ENCODE peak calls at places on chromosome 13, in seven cellular contexts. N, O, Z, G, P, C and L are unnamed samples.

GRCh38 chr13:24671367-24672117 is 8.7 kb upstream of the ATP12A start:
- DNase-seq in N (peak), O (no peak), Z (peak), G (peak), P (peak), C (peak), L (peak)

GRCh38 chr13:54232700-54233099 is 1204.1 kb downstream of the OLFM4 start:
- DNase-seq in N (no peak), O (no peak), Z (no peak), G (no peak), P (no peak), C (no peak), L (no peak)

GRCh38 chr13:75636339-75637095 is 387 bp downstream of the LMO7 start:
- DNase-seq in N (peak), O (peak), Z (peak), G (peak), P (no peak), C (peak), L (peak)

GRCh38 chr13:66996503-66996902 is 233.6 kb downstream of the PCDH9 start:
- DNase-seq in N (peak), O (no peak), Z (no peak), G (no peak), P (no peak), C (no peak), L (no peak)

GRCh38 chr13:42821437-42821836 is 40.1 kb downstream of the FAM216B start:
- DNase-seq in N (peak), O (no peak), Z (peak), G (no peak), P (peak), C (no peak), L (no peak)

GRCh38 chr13:86559915-86560314 is 760.7 kb upstream of the SLITRK6 start:
- DNase-seq in N (no peak), O (no peak), Z (no peak), G (no peak), P (no peak), C (no peak), L (no peak)

GRCh38 chr13:53131361-53131760 is 102.7 kb downstream of the OLFM4 start:
- DNase-seq in N (no peak), O (no peak), Z (no peak), G (no peak), P (no peak), C (no peak), L (no peak)

GRCh38 chr13:106597190-106597589 is 29.3 kb upstream of the ARGLU1 start:
- DNase-seq in N (no peak), O (peak), Z (peak), G (no peak), P (no peak), C (no peak), L (no peak)

GRCh38 chr13:102710261-102710679 is 15.4 kb upstream of the METTL21C start:
- DNase-seq in N (peak), O (no peak), Z (no peak), G (no peak), P (peak), C (no peak), L (no peak)

GRCh38 chr13:110306960-110307696 is at the start of the genes COL4A1 and COL4A2:
- DNase-seq in N (peak), O (peak), Z (peak), G (peak), P (no peak), C (no peak), L (no peak)

GRCh38 chr13:34810996-34811395 is 131.1 kb upstream of the NBEA start:
- DNase-seq in N (no peak), O (no peak), Z (no peak), G (no peak), P (no peak), C (no peak), L (no peak)
- TF ChIP-seq CTCF in N (no peak), O (no peak), Z (no peak), G (no peak), P (no peak), C (no peak), L (no peak)

GRCh38 chr13:104057851-104058250 is 991.6 kb upstream of the SLC10A2 start:
- DNase-seq in N (no peak), O (no peak), Z (no peak), G (no peak), P (no peak), C (no peak), L (no peak)
- H3K4me3 ChIP-seq in N (no peak), O (no peak), Z (no peak), G (no peak), P (no peak), C (no peak), L (no peak)

GRCh38 chr13:100833427-100833826 is 158.8 kb upstream of the TMTC4 start:
- DNase-seq in N (no peak), O (no peak), Z (no peak), G (no peak), P (no peak), C (no peak), L (no peak)

GRCh38 chr13:100825551-100825950 is 151.0 kb upstream of the TMTC4 start:
- DNase-seq in N (peak), O (no peak), Z (no peak), G (no peak), P (peak), C (no peak), L (no peak)

GRCh38 chr13:100826441-100826840 is 151.8 kb upstream of the TMTC4 start:
- DNase-seq in N (no peak), O (no peak), Z (no peak), G (no peak), P (no peak), C (no peak), L (peak)

GRCh38 chr13:100827489-100828000 is 152.9 kb upstream of the TMTC4 start:
- DNase-seq in N (no peak), O (no peak), Z (no peak), G (no peak), P (no peak), C (no peak), L (no peak)

DNA sequence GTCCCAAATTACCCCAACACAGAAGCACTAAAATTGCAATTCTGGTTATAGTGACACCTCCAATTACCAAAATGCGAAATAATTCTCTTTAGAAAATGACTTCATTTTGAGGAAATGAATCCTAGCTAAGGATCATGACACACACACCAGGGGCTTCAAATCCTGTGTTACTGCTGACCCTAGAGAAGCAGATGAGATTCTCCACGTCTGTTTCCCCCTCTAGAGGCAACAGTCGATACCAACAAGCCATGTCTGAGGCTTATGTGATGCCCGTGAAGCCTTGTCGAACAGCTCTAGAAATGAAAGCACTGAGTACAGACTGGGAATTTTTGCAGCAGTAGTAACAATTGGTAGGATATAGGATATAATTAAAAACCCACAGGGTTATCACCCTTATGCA is 153.6 kb upstream of the TMTC4 start:
- DNase-seq in N (no peak), O (no peak), Z (no peak), G (no peak), P (no peak), C (peak), L (no peak)
- TF ChIP-seq CTCF in N (peak), O (no peak), Z (no peak), G (no peak), P (no peak), C (peak), L (no peak)

GRCh38 chr13:28533049-28533436 is 38.1 kb upstream of the FLT1 start:
- DNase-seq in N (no peak), O (no peak), Z (peak), G (no peak), P (no peak), C (no peak), L (no peak)
- H3K4me3 ChIP-seq in N (peak), O (no peak), Z (no peak), G (peak), P (peak), C (no peak), L (no peak)

GRCh38 chr13:81012031-81012430 is 671.1 kb upstream of the SPRY2 start:
- DNase-seq in N (no peak), O (no peak), Z (no peak), G (no peak), P (no peak), C (peak), L (no peak)
- TF ChIP-seq CTCF in N (no peak), O (no peak), Z (no peak), G (no peak), P (no peak), C (no peak), L (no peak)

GRCh38 chr13:98448642-98448928 is 128.3 kb downstream of the STK24 start:
- DNase-seq in N (no peak), O (no peak), Z (no peak), G (no peak), P (no peak), C (no peak), L (peak)
- H3K4me3 ChIP-seq in N (no peak), O (no peak), Z (no peak), G (no peak), P (no peak), C (no peak), L (no peak)

DNA sequence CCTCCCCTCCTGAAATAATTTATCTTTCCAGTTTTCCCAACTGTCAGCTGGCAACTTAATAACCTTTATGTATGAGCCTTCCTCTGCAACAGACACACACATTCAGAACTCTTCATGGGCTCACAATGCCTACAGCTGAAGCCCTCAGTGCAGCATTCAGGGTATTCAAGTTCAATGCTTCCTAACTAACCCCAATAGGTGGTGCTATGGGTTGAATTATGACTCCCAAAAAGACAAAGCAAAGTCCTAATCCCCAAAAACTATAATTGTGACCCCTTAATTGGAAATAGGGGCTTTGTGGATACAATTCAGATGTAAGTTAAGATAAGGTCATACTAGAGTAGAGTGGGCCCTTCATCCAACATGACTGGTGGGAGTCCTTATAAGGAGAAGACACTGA is 202.2 kb downstream of the SUCLA2 start:
- DNase-seq in N (peak), O (no peak), Z (peak), G (no peak), P (peak), C (peak), L (peak)
- TF ChIP-seq CTCF in N (peak), O (peak), Z (peak), G (no peak), P (peak), C (peak), L (peak)

GRCh38 chr13:32211788-32212187 is 103.4 kb downstream of the ZAR1L start:
- DNase-seq in N (peak), O (no peak), Z (peak), G (no peak), P (peak), C (no peak), L (no peak)
- H3K4me3 ChIP-seq in N (no peak), O (no peak), Z (no peak), G (no peak), P (no peak), C (no peak), L (no peak)